ENCODE peak calls at places on chromosomes 1 and 21, in nine cellular contexts. I, J, F, U, B, Z, V, W and S are unnamed samples.
A peak's percentile ranks its signal among the peaks of the same experiment; 100 is the strongest.

GRCh38 chr1:52598729-52599128 is 3.4 kb upstream of the GPX7 start:
- DNase-seq in Z (no peak), F (no peak), U (no peak), I (no peak), W (no peak), J (no peak), B (no peak), V (no peak), S (no peak)

GRCh38 chr1:17211377-17211776 is 6.4 kb downstream of the PADI1 start:
- DNase-seq in W (no peak), J (no peak), Z (no peak), V (no peak), U (no peak), I (no peak), B (no peak), F (no peak), S (no peak)

GRCh38 chr1:28885982-28886730 is 28.2 kb upstream of the EPB41 start:
- DNase-seq in J (peak; percentile 7), F (no peak), Z (no peak), I (no peak), B (no peak), V (no peak), U (no peak), W (peak; percentile 49), S (no peak)

GRCh38 chr1:216175714-216176113 is 247.5 kb downstream of the USH2A start:
- DNase-seq in V (no peak), F (no peak), Z (no peak), B (no peak), I (no peak), J (no peak), W (no peak), U (no peak), S (no peak)

GRCh38 chr1:108609483-108610066 is 49.7 kb downstream of the EEIG2 start:
- DNase-seq in J (no peak), F (no peak), V (no peak), W (no peak), I (no peak), U (peak; percentile 23), B (no peak), Z (no peak), S (no peak)

GRCh38 chr1:202010042-202011015 is at the start of gene ELF3:
- DNase-seq in V (no peak), F (no peak), U (no peak), J (no peak), W (no peak), I (peak; percentile 97), Z (peak; percentile 80), B (peak; percentile 91), S (no peak)

GRCh38 chr1:213194383-213194782 is 143.3 kb downstream of the RPS6KC1 start:
- DNase-seq in Z (no peak), U (no peak), J (no peak), W (no peak), B (no peak), F (no peak), I (no peak), V (no peak), S (no peak)

GRCh38 chr21:37210017-37210593 is 57.0 kb downstream of the VPS26C start:
- DNase-seq in Z (no peak), F (no peak), B (no peak), J (no peak), W (peak; percentile 10), U (no peak), V (no peak), I (no peak), S (no peak)

GRCh38 chr1:221834698-221835538 is 93.0 kb upstream of the DUSP10 start:
- DNase-seq in F (no peak), W (no peak), Z (no peak), J (no peak), I (no peak), V (no peak), B (no peak), U (no peak), S (no peak)

DNA sequence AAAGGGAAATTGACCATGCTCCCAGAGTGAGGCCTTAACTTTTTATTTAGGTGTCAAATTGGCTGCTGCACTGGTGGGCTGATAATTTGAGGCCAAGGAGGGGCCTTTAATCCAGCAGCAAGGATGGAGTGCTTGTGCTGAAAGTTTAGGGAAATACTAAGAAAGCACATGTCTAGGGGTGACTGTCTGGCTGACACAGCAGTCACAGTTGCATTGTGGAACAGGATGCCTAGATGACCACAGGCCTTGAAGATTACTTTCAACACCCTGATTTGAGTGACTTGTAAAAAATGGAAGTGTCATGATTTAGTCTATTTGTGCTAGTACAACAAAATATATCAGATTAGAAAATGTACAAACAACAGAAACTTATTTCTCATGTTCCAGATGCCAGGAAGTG is 57.7 kb downstream of the ZNF697 start:
- DNase-seq in U (no peak), J (no peak), V (no peak), Z (no peak), F (no peak), W (no peak), I (no peak), B (no peak), S (no peak)
- H3K27ac ChIP-seq in U (no peak overlapping the region), J (no peak overlapping the region), V (no peak overlapping the region), Z (no peak overlapping the region), F (no peak overlapping the region), W (no peak overlapping the region), I (no peak overlapping the region), B (no peak overlapping the region), S (no peak overlapping the region)

GRCh38 chr1:207829576-207829975 is 77.7 kb downstream of the CD46 start:
- DNase-seq in I (no peak), J (no peak), F (no peak), B (no peak), W (no peak), Z (no peak), U (no peak), V (no peak), S (no peak)
- H3K27ac ChIP-seq in I (no peak overlapping the region), J (no peak overlapping the region), F (peak overlapping the region; percentile 97), B (no peak overlapping the region), W (peak overlapping the region; percentile 8), Z (peak overlapping the region; percentile 54), U (peak overlapping the region; percentile 95), V (no peak overlapping the region), S (no peak overlapping the region)

GRCh38 chr1:18928985-18929384 is 26.6 kb upstream of the ALDH4A1 start:
- DNase-seq in B (no peak), Z (no peak), W (no peak), F (no peak), J (no peak), V (no peak), U (no peak), I (no peak), S (no peak)
- H3K27ac ChIP-seq in B (peak overlapping the region; percentile 99), Z (no peak overlapping the region), W (no peak overlapping the region), F (no peak overlapping the region), J (no peak overlapping the region), V (peak overlapping the region; percentile 95), U (no peak overlapping the region), I (no peak overlapping the region), S (no peak overlapping the region)

GRCh38 chr1:225896937-225897549 is 8.1 kb upstream of the LEFTY1 start:
- DNase-seq in I (peak; percentile 61), B (peak; percentile 81), Z (no peak), U (no peak), W (no peak), F (no peak), J (no peak), V (no peak), S (no peak)
- H3K27ac ChIP-seq in I (peak overlapping the region; percentile 82), B (peak overlapping the region; percentile 46), Z (no peak overlapping the region), U (no peak overlapping the region), W (peak overlapping the region; percentile 24), F (no peak overlapping the region), J (no peak overlapping the region), V (peak overlapping the region; percentile 17), S (peak overlapping the region; percentile 11)

GRCh38 chr1:184648856-184649201 is 105.8 kb downstream of the EDEM3 start:
- DNase-seq in Z (no peak), F (no peak), W (no peak), J (no peak), V (no peak), U (no peak), I (no peak), B (no peak), S (no peak)
- H3K27ac ChIP-seq in Z (peak overlapping the region; percentile 63), F (peak overlapping the region; percentile 81), W (no peak overlapping the region), J (no peak overlapping the region), V (no peak overlapping the region), U (no peak overlapping the region), I (no peak overlapping the region), B (no peak overlapping the region), S (peak overlapping the region; percentile 11)

DNA sequence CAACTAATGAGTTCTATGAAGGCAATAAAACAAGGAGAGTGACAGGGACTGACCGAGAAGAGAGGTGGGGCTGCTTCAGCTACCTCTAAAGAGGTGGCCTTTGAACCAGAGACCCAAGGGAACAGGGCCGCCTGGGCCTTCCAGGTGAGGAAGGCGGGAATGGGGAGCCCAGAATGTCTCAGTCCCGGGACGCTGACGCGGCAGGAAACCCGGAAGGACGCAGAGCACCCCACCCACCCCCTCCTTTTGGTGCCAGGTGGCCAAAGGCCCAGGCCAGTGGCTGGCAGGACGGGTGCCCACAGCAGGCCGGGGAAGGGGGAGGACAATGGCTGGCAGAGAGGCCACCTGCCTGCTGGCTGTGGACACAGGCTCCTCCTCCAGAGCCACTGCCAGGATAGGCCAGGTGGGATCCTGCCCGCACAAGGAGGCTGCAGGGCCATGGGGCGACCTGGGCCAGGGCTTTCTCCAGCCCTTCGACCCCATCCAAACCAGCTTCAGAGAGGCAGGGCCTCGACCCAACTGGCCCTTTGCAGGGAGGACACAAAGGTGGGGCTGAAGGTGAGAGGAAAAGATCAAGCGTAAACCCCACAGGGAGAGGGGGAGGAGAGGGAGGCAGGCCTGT is 58.2 kb downstream of the CASZ1 start:
- DNase-seq in Z (no peak), I (peak; percentile 87), F (no peak), U (no peak), B (no peak), V (no peak), J (no peak), W (no peak), S (no peak)
- H3K27ac ChIP-seq in Z (peak overlapping the region; percentile 79), I (peak overlapping the region; percentile 83), F (peak overlapping the region; percentile 84), U (peak overlapping the region; percentile 5), B (no peak overlapping the region), V (no peak overlapping the region), J (no peak overlapping the region), W (no peak overlapping the region), S (no peak overlapping the region)

GRCh38 chr1:69776555-69776954 is 208.8 kb downstream of the LRRC7 start:
- DNase-seq in B (no peak), F (no peak), W (no peak), U (no peak), I (no peak), J (no peak), V (no peak), Z (no peak), S (no peak)

GRCh38 chr1:69777933-69778332 is 210.2 kb downstream of the LRRC7 start:
- DNase-seq in V (no peak), Z (no peak), F (no peak), J (no peak), B (no peak), U (no peak), I (no peak), W (no peak), S (no peak)

DNA sequence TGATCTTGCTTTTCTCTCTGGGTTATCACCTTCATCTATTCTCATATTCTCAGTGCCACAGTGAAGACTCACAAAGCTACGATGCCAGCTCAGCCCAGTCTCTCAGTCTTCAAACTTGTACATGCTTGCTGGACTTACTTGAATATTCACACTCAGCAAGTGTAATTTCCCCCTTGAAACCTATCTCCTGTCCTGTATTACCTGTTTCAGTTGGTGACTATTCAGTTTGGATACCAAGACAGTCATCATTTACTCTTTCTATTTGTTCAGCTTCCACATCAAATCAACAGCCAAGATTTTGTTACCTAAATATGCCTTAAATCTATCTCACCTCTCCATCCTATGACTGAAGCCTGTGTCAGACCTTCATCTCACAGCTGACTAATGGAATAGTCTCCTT is 209.7 kb downstream of the LRRC7 start:
- DNase-seq in Z (no peak), U (no peak), W (no peak), F (no peak), J (no peak), V (no peak), I (no peak), B (no peak), S (no peak)
- H3K27ac ChIP-seq in Z (no peak overlapping the region), U (no peak overlapping the region), W (no peak overlapping the region), F (no peak overlapping the region), J (no peak overlapping the region), V (no peak overlapping the region), I (no peak overlapping the region), B (no peak overlapping the region), S (no peak overlapping the region)